ENCODE peak calls at places on chromosome 10, in eight cellular contexts. Y is CD8-positive, alpha-beta memory T cell; H is NCI-H524 treated with DMSO at 0.1 percent for 48 hours; O is HCEC 1CT; G is SHP77; R is T1000; N is stimulated activated CD4-positive, alpha-beta T cell treated with anti-CD3 and anti-CD28 coated beads, Interleukin-1b, Interleukin-23, amount 100 ng/mL, for 24 hours; A is tibial artery. I is an unnamed sample.

GRCh38 chr10:34956756-34957155 is 133.4 kb downstream of the CUL2 start:
- DNase-seq in R (no peak), O (peak; percentile 8), N (no peak), A (no peak), Y (no peak), G (no peak), H (no peak), I (no peak)

GRCh38 chr10:44426247-44427034 is 41.5 kb upstream of the CXCL12 start:
- DNase-seq in Y (no peak), O (no peak), A (no peak), R (no peak), G (no peak), N (no peak), H (no peak), I (no peak)

GRCh38 chr10:112393341-112393740 is 19.4 kb downstream of the ACSL5 start:
- DNase-seq in A (no peak), Y (no peak), N (no peak), H (no peak), G (no peak), R (no peak), O (no peak), I (no peak)

GRCh38 chr10:44334621-44335184 is 50.2 kb downstream of the CXCL12 start:
- DNase-seq in O (peak; percentile 3), A (no peak), R (no peak), Y (no peak), G (no peak), H (peak; percentile 4), N (no peak), I (no peak)

GRCh38 chr10:104076743-104077160 is 8.9 kb downstream of the COL17A1 start:
- DNase-seq in H (no peak), Y (no peak), G (no peak), R (no peak), N (no peak), A (peak; percentile 44), O (no peak), I (no peak)

GRCh38 chr10:96292971-96293909 is 11.0 kb upstream of the DNTT start:
- DNase-seq in H (no peak), Y (no peak), R (no peak), A (no peak), O (peak; percentile 30), G (peak; percentile 3), N (no peak), I (no peak)

GRCh38 chr10:77190275-77190674 is 447.3 kb downstream of the KCNMA1 start:
- DNase-seq in Y (no peak), R (no peak), G (no peak), N (no peak), A (no peak), H (no peak), O (no peak), I (no peak)

GRCh38 chr10:47188156-47188555 is 111.8 kb upstream of the GDF10 start:
- DNase-seq in O (no peak), N (no peak), Y (no peak), H (no peak), G (no peak), A (no peak), R (no peak), I (no peak)

GRCh38 chr10:1169186-1169885 is 113.2 kb downstream of the WDR37 start:
- DNase-seq in A (no peak), G (no peak), N (no peak), H (no peak), O (no peak), Y (no peak), R (no peak), I (no peak)

GRCh38 chr10:60238408-60239100 is 151.1 kb downstream of the ANK3 start:
- DNase-seq in R (no peak), Y (no peak), H (no peak), O (peak; percentile 43), G (no peak), A (no peak), N (no peak), I (peak; percentile 33)

GRCh38 chr10:66925896-66926719 is at the start of gene LRRTM3:
- DNase-seq in H (peak; percentile 37), G (peak; percentile 45), O (peak; percentile 13), Y (no peak), R (no peak), A (peak; percentile 24), N (peak; percentile 3), I (peak; percentile 35)

GRCh38 chr10:4721994-4722753 is 103.8 kb upstream of the AKR1E2 start:
- DNase-seq in R (no peak), Y (no peak), O (peak; percentile 89), A (peak; percentile 35), G (no peak), H (no peak), N (no peak), I (no peak)

GRCh38 chr10:79335470-79336235 is 11.6 kb upstream of the PPIF start:
- DNase-seq in H (no peak), A (no peak), O (no peak), G (no peak), Y (no peak), R (no peak), N (no peak), I (no peak)

GRCh38 chr10:100182281-100182680 is 3.5 kb downstream of the ERLIN1 start:
- DNase-seq in R (no peak), Y (no peak), A (no peak), O (no peak), N (no peak), H (no peak), G (no peak), I (no peak)

GRCh38 chr10:89428873-89429272 is 14.5 kb downstream of the IFIT5 start:
- DNase-seq in A (no peak), R (no peak), N (no peak), Y (no peak), H (no peak), G (no peak), O (no peak), I (no peak)

GRCh38 chr10:71396084-71396713 is 521 bp upstream of the CDH23 start:
- DNase-seq in A (peak; percentile 50), N (peak; percentile 33), G (no peak), H (peak; percentile 65), R (no peak), O (no peak), Y (no peak), I (peak; percentile 25)

GRCh38 chr10:76946268-76946667 is 691.3 kb downstream of the KCNMA1 start:
- DNase-seq in H (no peak), A (no peak), O (peak; percentile 20), N (no peak), Y (no peak), R (no peak), G (no peak), I (no peak)

GRCh38 chr10:132714096-132714721 is 71.7 kb downstream of the NKX6-2 start:
- DNase-seq in R (no peak), A (no peak), O (no peak), G (no peak), H (no peak), Y (peak; percentile 35), N (no peak), I (no peak)

GRCh38 chr10:113788604-113789083 is 37.2 kb downstream of the PLEKHS1 start:
- DNase-seq in R (peak; percentile 66), A (peak; percentile 50), N (no peak), Y (no peak), G (no peak), O (peak; percentile 95), H (no peak), I (peak; percentile 16)

GRCh38 chr10:43898592-43898991 is 249.9 kb upstream of the ZNF32 start:
- DNase-seq in Y (no peak), H (no peak), O (no peak), A (no peak), N (no peak), G (no peak), R (no peak), I (no peak)

GRCh38 chr10:101041252-101041761 is 10.3 kb downstream of the SFXN3 start:
- DNase-seq in Y (peak; percentile 83), R (peak; percentile 66), N (peak; percentile 63), G (peak; percentile 78), H (no peak), A (peak; percentile 90), O (peak; percentile 82), I (peak; percentile 62)

GRCh38 chr10:50279489-50279888 is 28.2 kb upstream of the ASAH2 start:
- DNase-seq in G (no peak), A (no peak), O (no peak), Y (no peak), H (no peak), R (no peak), N (no peak), I (no peak)

GRCh38 chr10:70201105-70201504 is 30.8 kb upstream of the SAR1A start:
- DNase-seq in R (no peak), G (no peak), O (no peak), A (no peak), H (no peak), N (no peak), Y (no peak), I (no peak)

GRCh38 chr10:77012811-77013500 is 624.7 kb downstream of the KCNMA1 start:
- DNase-seq in O (no peak), R (no peak), N (no peak), Y (no peak), H (no peak), A (peak; percentile 77), G (no peak), I (no peak)

GRCh38 chr10:70380350-70381135 is 1.9 kb downstream of the LRRC20 start:
- DNase-seq in Y (no peak), G (no peak), N (no peak), O (no peak), A (no peak), H (peak; percentile 5), R (no peak), I (no peak)

GRCh38 chr10:127021771-127022170 is 116.5 kb downstream of the DOCK1 start:
- DNase-seq in N (no peak), G (no peak), H (no peak), Y (no peak), R (no peak), A (no peak), O (no peak), I (no peak)

GRCh38 chr10:130766071-130766470 is 545.5 kb downstream of the TCERG1L start:
- DNase-seq in N (no peak), Y (peak; percentile 20), A (no peak), R (no peak), O (no peak), H (no peak), G (no peak), I (no peak)

GRCh38 chr10:99172950-99173349 is 62.7 kb downstream of the HPSE2 start:
- DNase-seq in G (no peak), H (no peak), N (no peak), R (no peak), Y (no peak), O (no peak), A (no peak), I (no peak)

I was measured in stimulated activated naive B cell treated with anti-CD40 and anti-IgM and Interleukin-4, amounts not matched to agents 10 μg/mL and 1 μg/mL and 100 μg/mL, for 72 hours.